ENCODE peak calls at places on chromosomes 4 and X, in six cellular contexts. W is CD4-positive, alpha-beta T cell; O is neuronal stem cell; V is activated CD8-positive, alpha-beta memory T cell treated with anti-CD3 and anti-CD28 coated beads, Interleukin-2, amount 10 ng/mL, durations not matched to agents 7 days and 5 days; M is foreskin melanocyte; K is anterior cingulate cortex. G is an unnamed sample.

GRCh38 chrX:154780968-154781367 is 18.3 kb downstream of the DKC1 start:
- DNase-seq in W (no peak), O (no peak), V (no peak), M (no peak), K (no peak), G (no peak)

GRCh38 chr4:83890816-83891215 is 354.9 kb downstream of the GPAT3 start:
- DNase-seq in W (no peak), O (no peak), V (no peak), M (no peak), K (no peak), G (no peak)

GRCh38 chr4:140315970-140316369 is 57.5 kb upstream of the SCOC start:
- DNase-seq in W (no peak), O (no peak), V (no peak), M (no peak), K (no peak), G (no peak)

GRCh38 chr4:74838746-74839370 is 44.5 kb upstream of the BTC start:
- DNase-seq in W (no peak), O (no peak), V (no peak), M (no peak), K (no peak), G (no peak)

GRCh38 chrX:47539860-47540259 is 21.1 kb upstream of the ARAF start:
- DNase-seq in W (no peak), O (no peak), V (no peak), M (no peak), K (no peak), G (no peak)

GRCh38 chrX:9204560-9204959 is 170.6 kb upstream of the FAM9B start:
- DNase-seq in W (no peak), O (no peak), V (no peak), M (no peak), K (no peak), G (no peak)

GRCh38 chr4:150244600-150244999 is 166.4 kb downstream of the DCLK2 start:
- DNase-seq in W (no peak), O (no peak), V (no peak), M (no peak), K (no peak), G (no peak)

GRCh38 chrX:38055170-38055847 is 49.0 kb downstream of the SYTL5 start:
- DNase-seq in W (no peak), O (no peak), V (no peak), M (peak; percentile 10), K (no peak), G (no peak)

GRCh38 chrX:18701621-18702361 is 5.7 kb upstream of the PPEF1 start:
- DNase-seq in W (no peak), O (no peak), V (no peak), M (no peak), K (no peak), G (no peak)

GRCh38 chrX:39601193-39602085 is 496.3 kb downstream of the BCOR start:
- DNase-seq in W (no peak), O (no peak), V (no peak), M (no peak), K (no peak), G (no peak)

GRCh38 chrX:132214518-132214917 is 4.7 kb downstream of the RAP2C start:
- DNase-seq in W (no peak), O (no peak), V (no peak), M (no peak), K (no peak), G (no peak)